ENCODE peak calls at places on chromosome 1, in seven cellular contexts. O is HT-29, B is RKO, M is NCI-H446 treated with DMSO at 0.1 percent for 48 hours, R is head of caudate nucleus, H is glomerular endothelial cell, X is DMS79 treated with DMSO at 0.1 percent for 48 hours. U is an unnamed sample.
A peak's percentile ranks its signal among the peaks of the same experiment; 100 is the strongest.

GRCh38 chr1:201508809-201509208 is 1.9 kb upstream of the CSRP1 start:
- DNase-seq in O (no peak), X (no peak), H (no peak), M (no peak), B (no peak), R (no peak), U (no peak)

GRCh38 chr1:207805841-207806421 is 54.1 kb downstream of the CD46 start:
- DNase-seq in M (peak; percentile 42), H (peak; percentile 75), B (peak; percentile 39), X (no peak), R (peak; percentile 77), O (no peak), U (no peak)

GRCh38 chr1:199742547-199742946 is 285.0 kb upstream of the NR5A2 start:
- DNase-seq in B (peak; percentile 67), O (no peak), M (no peak), R (no peak), H (peak; percentile 62), X (no peak), U (no peak)

GRCh38 chr1:170578356-170578755 is 46.4 kb downstream of the GORAB start:
- DNase-seq in X (no peak), M (no peak), O (no peak), H (no peak), B (no peak), R (no peak), U (no peak)

GRCh38 chr1:2935184-2935583 is 86.1 kb upstream of the ACTRT2 start:
- DNase-seq in M (no peak), X (no peak), B (no peak), O (no peak), R (no peak), H (no peak), U (no peak)

GRCh38 chr1:6491480-6491962 is at the start of gene PLEKHG5:
- DNase-seq in X (no peak), H (no peak), R (no peak), M (no peak), B (peak; percentile 92), O (no peak), U (no peak)

GRCh38 chr1:93814795-93815737 is 63.9 kb downstream of the DNTTIP2 start:
- DNase-seq in O (no peak), H (no peak), R (no peak), B (no peak), M (no peak), X (no peak), U (no peak)

GRCh38 chr1:196178083-196178635 is 430.1 kb downstream of the KCNT2 start:
- DNase-seq in M (no peak), B (no peak), X (no peak), O (peak; percentile 53), H (no peak), R (no peak), U (no peak)